ENCODE peak calls at places on chromosomes 3 and 15, in four cellular contexts. One of them, this sample, is unnamed.

GRCh38 chr3:58659051-58659675 is 7.4 kb downstream of the FAM3D start:
- DNase-seq in type B pancreatic cell: no peak
- DNase-seq in progenitor cell of endocrine pancreas: no peak
- DNase-seq in GM12865: no peak
- DNase-seq in this sample: no peak

GRCh38 chr15:80620931-80621330 is 74.2 kb upstream of the ABHD17C start:
- DNase-seq in type B pancreatic cell: no peak
- DNase-seq in progenitor cell of endocrine pancreas: no peak
- DNase-seq in GM12865: no peak
- DNase-seq in this sample: no peak

GRCh38 chr3:56758539-56758981 is 43.2 kb downstream of the ARHGEF3 start:
- DNase-seq in type B pancreatic cell: no peak
- DNase-seq in progenitor cell of endocrine pancreas: no peak
- DNase-seq in GM12865: peak
- DNase-seq in this sample: no peak

GRCh38 chr3:177647876-177648275 is 450.6 kb upstream of the TBL1XR1 start:
- DNase-seq in type B pancreatic cell: no peak
- DNase-seq in progenitor cell of endocrine pancreas: no peak
- DNase-seq in GM12865: no peak
- DNase-seq in this sample: no peak

GRCh38 chr15:71199384-71200351 is 84.4 kb downstream of the THSD4 start:
- DNase-seq in type B pancreatic cell: no peak
- DNase-seq in progenitor cell of endocrine pancreas: no peak
- DNase-seq in GM12865: no peak
- DNase-seq in this sample: no peak

GRCh38 chr3:47890832-47891620 is 88.1 kb downstream of the DHX30 start:
- DNase-seq in type B pancreatic cell: no peak
- DNase-seq in progenitor cell of endocrine pancreas: no peak
- DNase-seq in GM12865: no peak
- DNase-seq in this sample: no peak

GRCh38 chr15:89171136-89172072 is 50.0 kb downstream of the RLBP1 start:
- DNase-seq in type B pancreatic cell: peak
- DNase-seq in progenitor cell of endocrine pancreas: peak
- DNase-seq in GM12865: peak
- DNase-seq in this sample: no peak

GRCh38 chr3:151383956-151384355 is 597 bp downstream of the P2RY12 start:
- DNase-seq in type B pancreatic cell: no peak
- DNase-seq in progenitor cell of endocrine pancreas: no peak
- DNase-seq in GM12865: peak
- DNase-seq in this sample: no peak

GRCh38 chr3:119492128-119492527 is 6.2 kb upstream of the TIMMDC1 start:
- DNase-seq in type B pancreatic cell: no peak
- DNase-seq in progenitor cell of endocrine pancreas: no peak
- DNase-seq in GM12865: no peak
- DNase-seq in this sample: no peak

GRCh38 chr3:13891492-13892073 is 11.7 kb upstream of the WNT7A start:
- DNase-seq in type B pancreatic cell: peak
- DNase-seq in progenitor cell of endocrine pancreas: no peak
- DNase-seq in GM12865: no peak
- DNase-seq in this sample: no peak

GRCh38 chr15:45115312-45115820 is 1.2 kb downstream of the DUOXA2 start:
- DNase-seq in type B pancreatic cell: no peak
- DNase-seq in progenitor cell of endocrine pancreas: no peak
- DNase-seq in GM12865: no peak
- DNase-seq in this sample: no peak

GRCh38 chr15:45549831-45550230 is 27.3 kb upstream of the SLC30A4 start:
- DNase-seq in type B pancreatic cell: no peak
- DNase-seq in progenitor cell of endocrine pancreas: no peak
- DNase-seq in GM12865: no peak
- DNase-seq in this sample: no peak

GRCh38 chr3:17742837-17743659 is 617 bp upstream of the TBC1D5 start:
- DNase-seq in type B pancreatic cell: no peak
- DNase-seq in progenitor cell of endocrine pancreas: no peak
- DNase-seq in GM12865: no peak
- DNase-seq in this sample: peak

GRCh38 chr15:25563571-25563970 is 124.7 kb upstream of the UBE3A start:
- DNase-seq in type B pancreatic cell: no peak
- DNase-seq in progenitor cell of endocrine pancreas: no peak
- DNase-seq in GM12865: no peak
- DNase-seq in this sample: no peak

GRCh38 chr3:100045696-100046095 is 68.6 kb downstream of the FILIP1L start:
- DNase-seq in type B pancreatic cell: no peak
- DNase-seq in progenitor cell of endocrine pancreas: no peak
- DNase-seq in GM12865: no peak
- DNase-seq in this sample: no peak

GRCh38 chr15:75195122-75195765 is 6.4 kb upstream of the C15orf39 start:
- DNase-seq in type B pancreatic cell: no peak
- DNase-seq in progenitor cell of endocrine pancreas: peak
- DNase-seq in GM12865: no peak
- DNase-seq in this sample: no peak

GRCh38 chr15:57647791-57648130 is 56.1 kb downstream of the MYZAP start:
- DNase-seq in type B pancreatic cell: no peak
- DNase-seq in progenitor cell of endocrine pancreas: no peak
- DNase-seq in GM12865: no peak
- DNase-seq in this sample: no peak

GRCh38 chr15:81152799-81153198 is 18.7 kb downstream of the CFAP161 start:
- DNase-seq in type B pancreatic cell: no peak
- DNase-seq in progenitor cell of endocrine pancreas: no peak
- DNase-seq in GM12865: no peak
- DNase-seq in this sample: no peak

GRCh38 chr3:129961142-129961541 is 13.4 kb upstream of the TRH start:
- DNase-seq in type B pancreatic cell: no peak
- DNase-seq in progenitor cell of endocrine pancreas: no peak
- DNase-seq in GM12865: no peak
- DNase-seq in this sample: no peak

GRCh38 chr3:30696403-30696819 is 90.0 kb downstream of the TGFBR2 start:
- DNase-seq in type B pancreatic cell: no peak
- DNase-seq in progenitor cell of endocrine pancreas: no peak
- DNase-seq in GM12865: no peak
- DNase-seq in this sample: no peak

GRCh38 chr15:27935328-27935727 is 163.8 kb downstream of the OCA2 start:
- DNase-seq in type B pancreatic cell: no peak
- DNase-seq in progenitor cell of endocrine pancreas: no peak
- DNase-seq in GM12865: no peak
- DNase-seq in this sample: no peak

GRCh38 chr3:138781012-138781470 is 53.7 kb downstream of the PIK3CB start:
- DNase-seq in type B pancreatic cell: no peak
- DNase-seq in progenitor cell of endocrine pancreas: no peak
- DNase-seq in GM12865: peak
- DNase-seq in this sample: no peak

GRCh38 chr15:39447431-39447830 is 133.4 kb upstream of the THBS1 start:
- DNase-seq in type B pancreatic cell: no peak
- DNase-seq in progenitor cell of endocrine pancreas: no peak
- DNase-seq in GM12865: no peak
- DNase-seq in this sample: no peak

GRCh38 chr3:63519426-63519825 is 133.0 kb upstream of the SNTN start:
- DNase-seq in type B pancreatic cell: no peak
- DNase-seq in progenitor cell of endocrine pancreas: no peak
- DNase-seq in GM12865: no peak
- DNase-seq in this sample: no peak

GRCh38 chr15:96583671-96584070 is 253.2 kb downstream of the NR2F2 start:
- DNase-seq in type B pancreatic cell: no peak
- DNase-seq in progenitor cell of endocrine pancreas: no peak
- DNase-seq in GM12865: no peak
- DNase-seq in this sample: no peak

GRCh38 chr15:96586901-96587300 is 256.4 kb downstream of the NR2F2 start:
- DNase-seq in type B pancreatic cell: no peak
- DNase-seq in progenitor cell of endocrine pancreas: no peak
- DNase-seq in GM12865: no peak
- DNase-seq in this sample: no peak

GRCh38 chr15:96582473-96582872 is 252.0 kb downstream of the NR2F2 start:
- DNase-seq in type B pancreatic cell: no peak
- DNase-seq in progenitor cell of endocrine pancreas: no peak
- DNase-seq in GM12865: no peak
- DNase-seq in this sample: no peak

DNA sequence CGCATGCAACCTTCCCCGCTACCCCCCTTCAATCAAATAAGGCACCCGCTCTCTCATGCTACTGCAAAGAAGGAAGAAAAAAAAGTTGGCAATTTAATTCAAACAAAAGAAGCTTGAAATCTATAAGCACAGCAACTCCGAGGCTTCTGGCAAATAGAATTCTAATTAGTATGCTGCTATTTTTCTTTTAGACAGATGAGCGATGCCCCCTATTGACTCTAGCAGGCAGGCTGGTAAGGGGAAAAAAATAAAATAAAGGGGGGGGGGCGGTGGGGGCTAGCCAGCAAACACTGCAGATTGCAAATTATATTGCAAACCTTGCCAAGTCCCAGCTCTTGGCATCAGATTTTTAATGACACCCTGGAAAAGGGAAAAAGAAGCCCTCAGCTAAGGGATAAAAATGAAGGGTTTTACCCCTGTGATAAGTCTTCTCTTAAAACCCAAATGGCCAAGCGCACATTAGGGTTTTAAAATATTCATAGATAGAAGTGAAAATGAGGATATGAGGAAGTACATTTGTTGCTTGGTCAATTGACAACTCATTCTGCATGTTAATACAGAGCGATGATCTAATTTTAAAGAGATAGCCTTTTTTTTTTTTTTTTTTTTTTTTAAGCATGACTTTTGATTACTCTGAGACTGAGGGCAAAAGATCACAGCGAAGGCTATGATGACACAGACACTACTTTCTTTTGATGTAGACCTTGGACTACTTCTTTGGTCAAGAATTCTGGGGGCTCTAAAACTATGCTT is 255.3 kb downstream of the NR2F2 start:
- DNase-seq in type B pancreatic cell: no peak
- DNase-seq in progenitor cell of endocrine pancreas: no peak
- DNase-seq in GM12865: no peak
- DNase-seq in this sample: no peak
- TF ChIP-seq CTCF in type B pancreatic cell: no peak
- TF ChIP-seq CTCF in progenitor cell of endocrine pancreas: no peak
- TF ChIP-seq CTCF in GM12865: no peak
- TF ChIP-seq CTCF in this sample: no peak

DNA sequence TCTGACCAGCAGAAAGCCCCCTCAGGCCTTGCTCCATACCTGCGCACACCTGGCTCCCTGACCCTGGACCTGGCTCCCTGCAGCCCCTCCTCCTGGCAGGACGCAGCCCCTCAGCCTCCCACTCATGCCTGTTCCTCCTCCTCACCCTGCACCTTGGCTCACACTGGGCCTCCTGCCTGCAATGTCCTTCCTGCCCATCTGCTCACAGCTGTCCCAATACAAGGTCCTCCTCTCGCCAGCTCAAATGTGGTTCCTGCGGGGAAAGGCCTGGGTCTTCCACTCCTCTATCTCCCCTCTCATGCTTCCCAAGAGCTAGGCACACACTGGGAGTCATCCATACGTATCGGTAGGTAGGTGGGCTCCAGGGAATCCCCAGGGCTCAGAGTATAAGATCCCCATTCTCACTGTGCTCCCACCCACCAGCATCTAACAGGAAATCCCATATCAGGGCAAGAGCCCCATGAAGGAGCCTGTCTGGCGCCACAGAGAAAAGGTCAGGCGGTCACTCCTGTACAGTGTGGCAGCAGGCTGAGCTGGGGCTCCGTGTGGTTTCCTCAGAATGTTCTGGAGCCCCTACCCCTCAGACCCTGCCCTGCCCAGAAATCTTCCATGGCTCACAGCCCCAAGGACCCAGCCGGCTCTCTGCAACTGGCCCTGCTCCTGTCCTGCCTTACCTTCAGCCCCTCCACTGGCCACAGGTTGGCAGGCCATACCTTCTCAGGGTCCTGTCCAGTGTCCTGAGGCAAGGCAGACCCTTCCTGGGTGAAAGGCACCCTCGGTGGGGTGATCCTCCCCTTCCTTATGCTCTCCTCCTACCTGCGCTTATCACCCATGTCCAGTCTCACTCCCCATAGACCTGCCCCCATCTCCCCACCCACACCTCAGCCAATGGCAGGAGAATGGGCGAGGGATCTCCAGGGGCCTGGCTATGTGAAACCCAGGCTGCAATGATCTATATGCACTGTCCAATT is 10.9 kb downstream of the PLCD1 start:
- DNase-seq in type B pancreatic cell: no peak
- DNase-seq in progenitor cell of endocrine pancreas: no peak
- DNase-seq in GM12865: no peak
- DNase-seq in this sample: no peak
- TF ChIP-seq CTCF in type B pancreatic cell: no peak
- TF ChIP-seq CTCF in progenitor cell of endocrine pancreas: no peak
- TF ChIP-seq CTCF in GM12865: no peak
- TF ChIP-seq CTCF in this sample: no peak

GRCh38 chr3:11552289-11553264 is 91.1 kb downstream of the VGLL4 start:
- DNase-seq in type B pancreatic cell: no peak
- DNase-seq in progenitor cell of endocrine pancreas: no peak
- DNase-seq in GM12865: no peak
- DNase-seq in this sample: no peak

GRCh38 chr3:11549580-11550140 is 94.1 kb downstream of the VGLL4 start:
- DNase-seq in type B pancreatic cell: no peak
- DNase-seq in progenitor cell of endocrine pancreas: no peak
- DNase-seq in GM12865: no peak
- DNase-seq in this sample: no peak

GRCh38 chr3:11553436-11554235 is 90.1 kb downstream of the VGLL4 start:
- DNase-seq in type B pancreatic cell: no peak
- DNase-seq in progenitor cell of endocrine pancreas: no peak
- DNase-seq in GM12865: no peak
- DNase-seq in this sample: no peak

GRCh38 chr3:11548721-11549131 is 95.0 kb downstream of the VGLL4 start:
- DNase-seq in type B pancreatic cell: no peak
- DNase-seq in progenitor cell of endocrine pancreas: no peak
- DNase-seq in GM12865: no peak
- DNase-seq in this sample: no peak

GRCh38 chr3:11551019-11551418 is 92.7 kb downstream of the VGLL4 start:
- DNase-seq in type B pancreatic cell: no peak
- DNase-seq in progenitor cell of endocrine pancreas: no peak
- DNase-seq in GM12865: no peak
- DNase-seq in this sample: no peak
- TF ChIP-seq CTCF in type B pancreatic cell: no peak
- TF ChIP-seq CTCF in progenitor cell of endocrine pancreas: no peak
- TF ChIP-seq CTCF in GM12865: no peak
- TF ChIP-seq CTCF in this sample: no peak

DNA sequence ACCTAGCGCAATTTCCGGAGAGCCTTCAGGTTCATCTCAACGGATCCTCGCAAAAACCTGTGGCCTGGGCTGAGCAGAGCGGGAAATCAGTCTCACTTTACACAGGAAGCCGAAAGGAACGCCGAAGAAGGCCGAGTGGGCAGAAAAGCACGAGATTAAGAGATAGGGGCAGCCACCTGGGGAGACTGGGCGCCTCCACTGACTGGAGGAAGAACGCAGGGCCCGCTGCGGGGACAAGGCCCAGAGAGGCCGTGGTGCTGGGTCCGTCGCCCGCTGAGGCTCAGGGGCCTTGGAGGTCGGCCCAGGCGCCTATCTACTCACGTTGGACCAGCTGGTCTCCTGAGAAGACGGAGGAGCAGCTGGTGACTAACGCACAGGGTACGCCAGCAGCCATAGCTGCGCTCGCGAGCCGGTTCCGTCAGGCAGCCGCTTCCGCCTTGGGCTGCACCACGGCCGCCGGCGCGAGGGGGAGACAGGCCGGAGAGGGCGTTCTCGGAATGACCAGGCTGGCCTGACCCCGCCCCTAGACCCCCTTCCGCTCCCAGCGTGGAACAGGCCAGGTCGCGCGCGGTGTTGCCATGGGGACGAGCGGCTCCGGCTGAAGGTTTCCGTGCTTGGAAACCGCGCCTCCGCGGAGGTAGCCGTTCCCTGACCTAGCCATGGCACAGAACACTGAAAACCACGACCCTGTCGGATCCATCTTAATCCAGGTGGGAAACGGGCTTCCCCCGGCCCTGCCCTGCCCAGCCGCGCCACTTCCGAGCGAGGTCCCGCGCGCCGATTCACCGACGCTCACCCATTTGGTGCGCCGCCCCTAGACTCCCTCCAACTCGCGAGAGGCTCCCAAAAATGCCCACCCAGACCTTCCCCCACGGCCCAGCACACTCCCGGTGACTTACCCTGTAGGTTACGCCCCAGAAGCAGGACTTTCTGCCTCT is at the start of the genes AAGAB and IQCH:
- DNase-seq in type B pancreatic cell: peak
- DNase-seq in progenitor cell of endocrine pancreas: peak
- DNase-seq in GM12865: peak
- DNase-seq in this sample: peak
- TF ChIP-seq CTCF in type B pancreatic cell: no peak
- TF ChIP-seq CTCF in progenitor cell of endocrine pancreas: no peak
- TF ChIP-seq CTCF in GM12865: no peak
- TF ChIP-seq CTCF in this sample: no peak